ENCODE peak calls at places on chromosomes 16 and 17, in four cellular contexts. W is stimulated activated CD8-positive, alpha-beta memory T cell treated with anti-CD3 and anti-CD28 coated beads, Interleukin-4, amount 100 ng/mL, for 24 hours; V is sciatic nerve; S is activated CD4-positive, alpha-beta T cell treated with anti-CD3 and anti-CD28 coated beads, Interleukin-2, amount 50 U/mL, for 24 hours. B is an unnamed sample.
A peak's percentile ranks its signal among the peaks of the same experiment; 100 is the strongest.

GRCh38 chr17:8481089-8481488 is 45.4 kb downstream of the NDEL1 start:
- DNase-seq in W (no peak), V (no peak), S (no peak), B (no peak)

GRCh38 chr16:397736-398332 is 835 bp downstream of the NME4 start:
- DNase-seq in W (no peak), V (peak; percentile 87), S (no peak), B (peak; percentile 85)

GRCh38 chr17:74566132-74566753 is 1.1 kb downstream of the CD300H start:
- DNase-seq in W (no peak), V (no peak), S (no peak), B (peak; percentile 59)

GRCh38 chr17:78421534-78422266 is 43.3 kb downstream of the PGS1 start:
- DNase-seq in W (peak; percentile 58), V (peak; percentile 88), S (peak; percentile 57), B (peak; percentile 74)

GRCh38 chr17:55644346-55644745 is 78.3 kb downstream of the TMEM100 start:
- DNase-seq in W (no peak), V (no peak), S (no peak), B (no peak)

GRCh38 chr17:57619061-57619937 is 125.8 kb downstream of the CCDC182 start:
- DNase-seq in W (no peak), V (no peak), S (no peak), B (no peak)

GRCh38 chr17:70375813-70376448 is 206.6 kb downstream of the KCNJ2 start:
- DNase-seq in W (no peak), V (no peak), S (no peak), B (no peak)

GRCh38 chr17:79950711-79951110 is 85.0 kb downstream of the TBC1D16 start:
- DNase-seq in W (no peak), V (peak; percentile 66), S (no peak), B (no peak)

GRCh38 chr17:47813077-47813476 is 8.5 kb downstream of the OSBPL7 start:
- DNase-seq in W (no peak), V (peak; percentile 52), S (no peak), B (no peak)

GRCh38 chr17:78197147-78197830 is 10.1 kb downstream of the AFMID start:
- DNase-seq in W (no peak), V (no peak), S (no peak), B (no peak)

GRCh38 chr17:75353176-75353575 is 52.3 kb downstream of the GRB2 start:
- DNase-seq in W (no peak), V (no peak), S (no peak), B (no peak)

GRCh38 chr17:81484195-81484979 is 28.2 kb downstream of the ACTG1 start:
- DNase-seq in W (peak; percentile 84), V (peak; percentile 93), S (peak; percentile 87), B (peak; percentile 90)

GRCh38 chr17:78859051-78859450 is 18.4 kb upstream of the USP36 start:
- DNase-seq in W (no peak), V (no peak), S (no peak), B (no peak)

GRCh38 chr17:42475121-42475520 is 16.4 kb downstream of the ATP6V0A1 start:
- DNase-seq in W (no peak), V (no peak), S (no peak), B (no peak)

GRCh38 chr16:3215601-3216262 is 19.2 kb downstream of the ZNF200 start:
- DNase-seq in W (no peak), V (no peak), S (no peak), B (no peak)

GRCh38 chr17:61352408-61352770 is 47.3 kb upstream of the TBX2 start:
- DNase-seq in W (no peak), V (no peak), S (no peak), B (no peak)

GRCh38 chr17:77831497-77832179 is 126.9 kb upstream of the TNRC6C start:
- DNase-seq in W (no peak), V (peak; percentile 56), S (no peak), B (no peak)

GRCh38 chr17:1958134-1958881 is 66.8 kb downstream of the RTN4RL1 start:
- DNase-seq in W (no peak), V (no peak), S (no peak), B (peak; percentile 62)

GRCh38 chr17:74742153-74742515 is 5.1 kb downstream of the RAB37 start:
- DNase-seq in W (peak; percentile 23), V (no peak), S (no peak), B (no peak)

GRCh38 chr16:23232806-23233205 is 50.3 kb downstream of the SCNN1G start:
- DNase-seq in W (no peak), V (no peak), S (no peak), B (peak; percentile 65)

GRCh38 chr17:69592692-69593350 is 178.3 kb downstream of the MAP2K6 start:
- DNase-seq in W (no peak), V (no peak), S (no peak), B (no peak)

GRCh38 chr17:5583426-5584382 is 605 bp downstream of the NLRP1 start:
- DNase-seq in W (no peak), V (no peak), S (no peak), B (peak; percentile 75)

GRCh38 chr17:79706931-79707382 is 23.8 kb upstream of the ENPP7 start:
- DNase-seq in W (no peak), V (no peak), S (no peak), B (no peak)

GRCh38 chr16:12252616-12253015 is 276.1 kb downstream of the SNX29 start:
- DNase-seq in W (no peak), V (no peak), S (no peak), B (peak; percentile 51)